ENCODE peak calls at places on chromosomes 6 and 20, in five cellular contexts. J is MM.1S, B is pancreas, L is activated B cell treated with CpG ODN at 0.5 μM for 24 hours, I is astrocyte. U is an unnamed sample.

GRCh38 chr20:3276400-3277015 is 37.5 kb upstream of the SLC4A11 start:
- DNase-seq in J (peak), B (no peak), L (no peak), I (no peak), U (no peak)

GRCh38 chr20:58039569-58040092 is 188.8 kb downstream of the ANKRD60 start:
- DNase-seq in J (no peak), B (no peak), L (no peak), I (no peak), U (no peak)

GRCh38 chr6:110654096-110654820 is 161.0 kb downstream of the CDK19 start:
- DNase-seq in J (no peak), B (no peak), L (no peak), I (no peak), U (no peak)

GRCh38 chr6:151230277-151230577 is 9.5 kb upstream of the AKAP12 start:
- DNase-seq in J (no peak), B (no peak), L (no peak), I (no peak), U (no peak)

GRCh38 chr6:13615802-13616140 is 636 bp downstream of the NOL7 start:
- DNase-seq in J (peak), B (peak), L (peak), I (peak), U (peak)

GRCh38 chr6:88855521-88856152 is 107.8 kb downstream of the RNGTT start:
- DNase-seq in J (no peak), B (no peak), L (no peak), I (no peak), U (no peak)

GRCh38 chr20:33875055-33875454 is 63.9 kb downstream of the CHMP4B start:
- DNase-seq in J (peak), B (no peak), L (peak), I (no peak), U (no peak)

GRCh38 chr20:10731190-10731955 is 57.6 kb upstream of the JAG1 start:
- DNase-seq in J (no peak), B (no peak), L (no peak), I (peak), U (no peak)

GRCh38 chr6:147060636-147061035 is 143.6 kb upstream of the STXBP5 start:
- DNase-seq in J (no peak), B (no peak), L (no peak), I (no peak), U (no peak)

GRCh38 chr20:41082306-41082705 is 53.7 kb downstream of the TOP1 start:
- DNase-seq in J (no peak), B (no peak), L (no peak), I (no peak), U (no peak)

GRCh38 chr20:61185841-61186601 is 66.0 kb upstream of the CDH4 start:
- DNase-seq in J (no peak), B (no peak), L (no peak), I (peak), U (no peak)

GRCh38 chr20:50304883-50305635 is 114.4 kb downstream of the CEBPB start:
- DNase-seq in J (no peak), B (peak), L (no peak), I (peak), U (peak)

GRCh38 chr20:60877071-60877470 is 375.0 kb upstream of the CDH4 start:
- DNase-seq in J (no peak), B (no peak), L (no peak), I (no peak), U (no peak)

GRCh38 chr6:39841291-39841690 is 49.1 kb downstream of the DAAM2 start:
- DNase-seq in J (no peak), B (no peak), L (no peak), I (peak), U (no peak)

GRCh38 chr20:13870349-13870748 is 85.5 kb downstream of the NDUFAF5 start:
- DNase-seq in J (no peak), B (no peak), L (no peak), I (no peak), U (no peak)

GRCh38 chr6:1310628-1311399 is 1.1 kb upstream of the FOXQ1 start:
- DNase-seq in J (no peak), B (peak), L (no peak), I (no peak), U (no peak)

GRCh38 chr20:50596694-50597021 is 86.5 kb downstream of the PTPN1 start:
- DNase-seq in J (no peak), B (peak), L (no peak), I (no peak), U (no peak)

GRCh38 chr6:69780585-69781178 is 16.1 kb downstream of the LMBRD1 start:
- DNase-seq in J (no peak), B (no peak), L (no peak), I (no peak), U (no peak)

GRCh38 chr6:36029464-36029863 is 1.9 kb downstream of the MAPK14 start:
- DNase-seq in J (no peak), B (no peak), L (no peak), I (peak), U (no peak)

GRCh38 chr20:64079273-64080012 is at the start of gene RGS19:
- DNase-seq in J (peak), B (no peak), L (peak), I (peak), U (peak)

GRCh38 chr6:43269273-43270007 is 26.2 kb downstream of the TTBK1 start:
- DNase-seq in J (no peak), B (peak), L (peak), I (no peak), U (peak)

GRCh38 chr6:6875818-6876470 is 231.8 kb upstream of the RREB1 start:
- DNase-seq in J (no peak), B (no peak), L (no peak), I (peak), U (peak)

GRCh38 chr20:2814076-2814475 is 711 bp upstream of the C20orf141 start:
- DNase-seq in J (no peak), B (no peak), L (no peak), I (no peak), U (no peak)

GRCh38 chr6:37289931-37290330 is 32.0 kb upstream of the TMEM217 start:
- DNase-seq in J (no peak), B (no peak), L (no peak), I (no peak), U (no peak)

GRCh38 chr6:131658287-131658686 is 21.2 kb downstream of the ENPP3 start:
- DNase-seq in J (no peak), B (no peak), L (no peak), I (no peak), U (no peak)

GRCh38 chr6:126027601-126028000 is 41.3 kb downstream of the TRMT11 start:
- DNase-seq in J (no peak), B (no peak), L (no peak), I (peak), U (no peak)

GRCh38 chr6:13579911-13580310 is 5.5 kb downstream of the SIRT5 start:
- DNase-seq in J (no peak), B (no peak), L (no peak), I (no peak), U (no peak)

GRCh38 chr20:38755324-38755910 is 7.2 kb downstream of the ACTR5 start:
- DNase-seq in J (peak), B (no peak), L (no peak), I (no peak), U (no peak)

GRCh38 chr6:7108964-7109836 is 1.4 kb downstream of the RREB1 start:
- DNase-seq in J (peak), B (peak), L (peak), I (peak), U (peak)

GRCh38 chr20:47484303-47484702 is 17.4 kb upstream of the NCOA3 start:
- DNase-seq in J (no peak), B (no peak), L (no peak), I (no peak), U (no peak)

GRCh38 chr6:111087106-111087835 is at the start of gene SLC16A10:
- DNase-seq in J (peak), B (peak), L (peak), I (no peak), U (peak)

GRCh38 chr6:113103618-113104390 is 753.3 kb upstream of the MARCKS start:
- DNase-seq in J (no peak), B (no peak), L (no peak), I (peak), U (no peak)

GRCh38 chr20:5078399-5078958 is 41.3 kb downstream of the PCNA start:
- DNase-seq in J (peak), B (no peak), L (peak), I (no peak), U (peak)

GRCh38 chr20:44885392-44886275 is at the start of gene YWHAB:
- DNase-seq in J (peak), B (peak), L (peak), I (peak), U (peak)
- TF ChIP-seq CTCF in J (peak), B (no peak), L (no peak), I (no peak), U (peak)

DNA sequence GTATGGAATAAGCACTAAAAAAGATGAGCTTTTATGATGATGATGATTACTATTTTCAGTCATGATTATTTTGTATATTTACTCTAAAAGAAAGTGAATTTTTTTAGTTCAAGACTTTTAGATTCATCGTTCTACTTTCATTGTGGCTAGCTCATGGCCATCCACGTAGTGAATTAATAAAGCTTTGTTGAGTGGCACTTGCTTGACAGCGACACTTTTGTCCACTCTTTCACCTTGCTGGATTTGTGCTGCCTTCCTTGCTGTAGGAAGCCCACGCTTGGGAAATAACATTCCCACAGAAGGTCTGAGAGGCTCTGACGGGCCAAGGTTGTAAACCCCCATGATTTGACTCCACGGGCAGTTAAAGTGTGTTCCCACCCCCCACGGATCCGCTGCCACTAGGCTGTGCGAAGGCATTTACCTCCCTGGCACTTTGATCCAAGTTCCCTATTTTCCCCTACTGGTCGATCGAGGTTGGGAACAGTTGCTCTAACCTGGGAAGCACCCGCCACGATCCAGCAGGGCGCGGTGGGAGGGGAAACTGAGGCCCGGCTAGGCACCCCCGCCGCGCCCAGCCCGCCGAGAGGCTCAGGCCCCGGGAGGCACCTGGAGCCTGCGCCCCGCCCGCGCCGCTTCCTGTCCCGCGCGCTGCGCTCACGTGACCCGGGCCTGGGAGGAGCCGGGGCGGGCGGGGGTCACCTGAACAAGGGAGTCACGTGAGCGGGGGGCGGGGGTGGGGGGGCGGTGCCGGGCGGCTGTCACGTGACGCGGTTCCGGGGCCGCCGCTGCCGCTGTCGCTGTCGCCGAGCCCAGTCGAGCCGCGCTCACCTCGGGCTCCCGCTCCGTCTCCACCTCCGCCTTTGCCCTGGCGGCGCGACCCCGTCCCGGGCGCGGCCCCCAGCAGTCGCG is at the start of gene IGF2R:
- DNase-seq in J (peak), B (peak), L (peak), I (peak), U (peak)
- TF ChIP-seq CTCF in J (no peak), B (no peak), L (no peak), I (no peak), U (peak)

DNA sequence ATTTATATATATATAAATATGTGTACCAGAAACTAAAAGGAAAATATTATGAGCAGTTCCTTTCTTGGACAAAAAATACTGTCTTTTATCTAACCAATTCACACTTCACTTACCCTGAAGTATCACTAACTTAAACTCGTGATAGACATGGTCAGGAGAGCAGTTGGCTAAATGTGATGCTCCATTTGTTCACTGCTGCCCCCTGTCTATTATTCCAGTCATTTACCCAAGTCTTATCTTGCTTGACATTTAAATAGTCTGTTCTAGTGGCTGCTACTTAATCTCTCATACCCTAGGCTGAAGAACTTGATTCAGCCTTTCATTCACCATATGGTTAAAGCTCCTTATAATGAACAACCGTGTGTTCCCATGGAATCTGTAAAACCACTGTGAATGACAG is 789.6 kb upstream of the EYS start:
- DNase-seq in J (peak), B (no peak), L (no peak), I (no peak), U (no peak)
- TF ChIP-seq CTCF in J (peak), B (no peak), L (no peak), I (peak), U (no peak)

GRCh38 chr20:36726168-36726567 is 19.7 kb downstream of the NDRG3 start:
- DNase-seq in J (no peak), B (no peak), L (no peak), I (peak), U (no peak)

GRCh38 chr20:36732456-36732855 is 13.4 kb downstream of the NDRG3 start:
- DNase-seq in J (no peak), B (no peak), L (no peak), I (no peak), U (no peak)

DNA sequence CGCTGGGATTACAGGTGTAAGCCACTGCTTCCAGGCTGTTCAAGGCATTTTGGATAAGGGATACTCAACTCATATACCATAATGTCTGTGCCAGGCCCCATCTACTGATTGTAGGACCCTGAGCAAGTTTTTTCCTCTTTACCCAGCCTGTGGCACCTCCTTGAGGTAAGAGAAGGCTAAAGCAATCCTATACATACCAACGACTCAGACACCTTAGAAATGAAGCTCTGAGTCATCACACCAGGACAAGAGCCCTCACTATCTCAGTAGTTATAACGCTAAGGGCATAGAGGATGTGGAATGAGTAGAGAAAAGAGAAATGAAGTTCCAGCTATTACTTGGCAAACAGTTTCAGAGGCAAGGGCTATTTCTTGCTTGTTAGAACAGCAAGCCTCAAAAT is 16.9 kb downstream of the NDRG3 start:
- DNase-seq in J (no peak), B (no peak), L (no peak), I (peak), U (no peak)
- TF ChIP-seq CTCF in J (no peak), B (no peak), L (no peak), I (peak), U (no peak)

GRCh38 chr20:11841972-11842461 is 75.7 kb upstream of the BTBD3 start:
- DNase-seq in J (no peak), B (no peak), L (no peak), I (no peak), U (no peak)

GRCh38 chr20:11833825-11834224 is 83.9 kb upstream of the BTBD3 start:
- DNase-seq in J (no peak), B (no peak), L (no peak), I (no peak), U (no peak)

GRCh38 chr20:11843289-11843688 is 74.4 kb upstream of the BTBD3 start:
- DNase-seq in J (no peak), B (no peak), L (no peak), I (no peak), U (no peak)

GRCh38 chr20:11832397-11832796 is 85.3 kb upstream of the BTBD3 start:
- DNase-seq in J (no peak), B (no peak), L (no peak), I (no peak), U (no peak)

GRCh38 chr20:11838076-11838636 is 79.5 kb upstream of the BTBD3 start:
- DNase-seq in J (no peak), B (no peak), L (no peak), I (no peak), U (no peak)
- TF ChIP-seq CTCF in J (no peak), B (no peak), L (no peak), I (no peak), U (no peak)

GRCh38 chr20:19688031-19688806 is 69.8 kb upstream of the RIN2 start:
- DNase-seq in J (peak), B (peak), L (no peak), I (peak), U (peak)
- TF ChIP-seq CTCF in J (peak), B (peak), L (no peak), I (peak), U (no peak)

GRCh38 chr6:148175511-148176188 is 167.0 kb upstream of the SASH1 start:
- DNase-seq in J (no peak), B (no peak), L (no peak), I (no peak), U (no peak)

GRCh38 chr6:148179786-148180185 is 162.9 kb upstream of the SASH1 start:
- DNase-seq in J (no peak), B (no peak), L (no peak), I (no peak), U (no peak)

GRCh38 chr6:148182378-148182777 is 160.3 kb upstream of the SASH1 start:
- DNase-seq in J (no peak), B (no peak), L (no peak), I (no peak), U (no peak)

GRCh38 chr6:148177589-148178233 is 164.9 kb upstream of the SASH1 start:
- DNase-seq in J (no peak), B (no peak), L (no peak), I (no peak), U (peak)
- TF ChIP-seq CTCF in J (peak), B (peak), L (no peak), I (peak), U (peak)

DNA sequence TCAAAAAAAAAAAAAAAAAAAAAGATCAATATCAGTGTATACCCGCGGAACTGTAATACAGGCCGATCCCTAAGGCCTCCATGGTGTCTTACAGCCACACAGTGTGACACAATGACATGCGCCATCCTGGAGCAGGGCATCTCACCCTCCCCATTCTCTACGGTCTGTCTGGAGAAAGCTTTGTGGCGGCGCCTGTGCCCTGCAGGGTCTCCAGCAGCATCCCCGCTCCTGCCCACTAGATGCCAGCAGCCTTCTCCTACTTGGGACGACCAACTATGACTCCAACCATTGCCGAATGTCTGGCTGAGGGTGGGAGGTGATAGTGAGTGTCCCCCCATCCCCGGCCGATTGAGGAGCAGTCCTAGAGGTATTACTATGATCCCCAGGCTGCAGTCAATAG is 558.8 kb upstream of the AGPAT4 start:
- DNase-seq in J (no peak), B (no peak), L (no peak), I (no peak), U (no peak)
- TF ChIP-seq CTCF in J (no peak), B (no peak), L (no peak), I (no peak), U (no peak)